ENCODE peak calls at places on chromosomes 3 and 15, in eight cellular contexts. H is stromal cell of bone marrow; C is stimulated activated CD4-positive, alpha-beta T cell treated with anti-CD3 and anti-CD28 coated beads, Interleukin-4, amount 100 ng/mL, for 1 hour; J is NCI-H1417; R is GOT3; I is activated CD8-positive, alpha-beta T cell treated with anti-CD3 and anti-CD28 coated beads for 36 hours; K is endothelial cell; W is AG08396. X is an unnamed sample.

GRCh38 chr3:20574746-20575145 is 388.7 kb upstream of the SGO1 start:
- DNase-seq in J (no peak), I (no peak), R (no peak), H (no peak), K (no peak), C (no peak), W (peak), X (no peak)

GRCh38 chr3:132087356-132087755 is 52.5 kb upstream of the CPNE4 start:
- DNase-seq in R (no peak), W (no peak), I (no peak), K (no peak), H (no peak), C (no peak), J (no peak), X (no peak)

GRCh38 chr3:115108614-115109013 is 38.5 kb downstream of the ZBTB20 start:
- DNase-seq in C (no peak), W (no peak), I (no peak), J (no peak), K (no peak), R (no peak), H (no peak), X (no peak)

GRCh38 chr15:68885070-68885469 is 45.3 kb upstream of the SPESP1 start:
- DNase-seq in J (no peak), C (no peak), K (no peak), R (no peak), W (peak), H (peak), I (no peak), X (no peak)

GRCh38 chr3:78519281-78519680 is 1248.5 kb downstream of the ROBO1 start:
- DNase-seq in W (no peak), R (no peak), C (no peak), H (peak), J (no peak), I (no peak), K (no peak), X (no peak)

GRCh38 chr15:69734699-69735098 is 282.1 kb downstream of the RPLP1 start:
- DNase-seq in H (no peak), K (no peak), R (no peak), J (no peak), C (no peak), W (no peak), I (no peak), X (no peak)

GRCh38 chr3:194537732-194538247 is 51.0 kb upstream of the ATP13A3 start:
- DNase-seq in C (no peak), I (no peak), R (no peak), J (no peak), H (no peak), W (peak), K (no peak), X (no peak)

GRCh38 chr3:123559040-123559861 is 25.6 kb downstream of the HACD2 start:
- DNase-seq in H (peak), R (no peak), C (no peak), K (peak), W (peak), I (peak), J (peak), X (peak)

GRCh38 chr15:32641517-32642059 is at the start of gene SCG5:
- DNase-seq in J (peak), K (peak), C (no peak), H (no peak), R (no peak), W (peak), I (no peak), X (peak)

GRCh38 chr15:79673416-79674123 is 223.2 kb downstream of the MTHFS start:
- DNase-seq in C (no peak), W (no peak), I (peak), J (no peak), H (peak), K (no peak), R (no peak), X (no peak)

GRCh38 chr3:152219225-152219624 is 49.5 kb upstream of the MBNL1 start:
- DNase-seq in W (no peak), I (no peak), J (no peak), H (no peak), C (no peak), K (no peak), R (no peak), X (no peak)

GRCh38 chr15:28876131-28876844 is 9.5 kb upstream of the APBA2 start:
- DNase-seq in K (no peak), H (no peak), J (no peak), I (no peak), C (no peak), R (no peak), W (no peak), X (no peak)

GRCh38 chr3:77530870-77531269 is 491.0 kb downstream of the ROBO2 start:
- DNase-seq in H (peak), J (no peak), I (no peak), K (no peak), R (no peak), W (peak), C (no peak), X (no peak)

X was measured in NCI-H748 treated with DMSO at 0.1 percent for 48 hours.